ENCODE peak calls at places on chromosomes 6 and 20, in nine cellular contexts. O is fibroblast of mammary gland; L is H7; G is spleen; H is CD4-positive, CD25-positive, alpha-beta regulatory T cell; V is activated CD4-positive, alpha-beta T cell treated with anti-CD3 and anti-CD28 coated beads for 1 hour; P is heart left ventricle; S is left kidney; C is NCI-H2081. D is an unnamed sample.

GRCh38 chr6:111614833-111615582 is 9.3 kb upstream of the TRAF3IP2 start:
- DNase-seq in O (no peak), P (no peak), V (no peak), C (no peak), L (peak), H (no peak), S (peak), G (no peak), D (no peak)

GRCh38 chr6:18148304-18149025 is 6.4 kb downstream of the TPMT start:
- DNase-seq in P (no peak), L (no peak), V (no peak), G (no peak), O (peak), C (no peak), S (no peak), H (no peak), D (no peak)

GRCh38 chr6:36807143-36807542 is 32.1 kb downstream of the CPNE5 start:
- DNase-seq in S (no peak), C (no peak), G (no peak), P (no peak), H (no peak), O (no peak), L (no peak), V (no peak), D (no peak)

GRCh38 chr6:122620902-122621301 is 10.7 kb downstream of the PKIB start:
- DNase-seq in O (peak), H (no peak), V (no peak), G (no peak), S (no peak), L (no peak), C (peak), P (no peak), D (no peak)

GRCh38 chr6:164243012-164243610 is 828.6 kb downstream of the QKI start:
- DNase-seq in G (no peak), O (no peak), L (no peak), C (no peak), P (no peak), V (no peak), H (no peak), S (peak), D (no peak)

GRCh38 chr6:36642913-36643817 is 35.3 kb upstream of the CDKN1A start:
- DNase-seq in C (no peak), L (no peak), H (no peak), P (peak), V (no peak), G (no peak), S (no peak), O (peak), D (no peak)

GRCh38 chr6:73290435-73290834 is 27.4 kb upstream of the KHDC1 start:
- DNase-seq in H (no peak), G (no peak), L (no peak), S (no peak), C (no peak), O (peak), V (no peak), P (no peak), D (no peak)

GRCh38 chr20:44678990-44679611 is 27.6 kb upstream of the ADA start:
- DNase-seq in O (no peak), S (no peak), P (no peak), V (no peak), L (no peak), G (no peak), H (no peak), C (no peak), D (no peak)

GRCh38 chr6:170156448-170157375 is 134.2 kb downstream of the DLL1 start:
- DNase-seq in O (no peak), L (no peak), V (no peak), G (peak), P (no peak), C (no peak), H (no peak), S (no peak), D (no peak)

GRCh38 chr20:53823121-53823764 is 229.6 kb upstream of the ZNF217 start:
- DNase-seq in H (no peak), V (no peak), G (no peak), C (no peak), O (no peak), L (no peak), S (no peak), P (no peak), D (no peak)

GRCh38 chr20:40294175-40294574 is 394.9 kb downstream of the MAFB start:
- DNase-seq in O (no peak), H (no peak), P (no peak), S (no peak), G (no peak), C (no peak), V (no peak), L (no peak), D (no peak)

GRCh38 chr6:170130771-170131241 is 160.1 kb downstream of the DLL1 start:
- DNase-seq in P (no peak), C (no peak), S (no peak), H (no peak), L (no peak), O (no peak), V (no peak), G (peak), D (no peak)

GRCh38 chr20:1844723-1845523 is 50.3 kb upstream of the SIRPA start:
- DNase-seq in O (peak), G (peak), P (peak), H (no peak), L (no peak), V (no peak), S (no peak), C (no peak), D (no peak)

GRCh38 chr6:148965287-148965686 is 218.5 kb downstream of the UST start:
- DNase-seq in S (no peak), P (no peak), C (no peak), L (no peak), O (no peak), H (no peak), V (no peak), G (no peak), D (no peak)

GRCh38 chr6:11987390-11987789 is 24.7 kb upstream of the HIVEP1 start:
- DNase-seq in V (no peak), G (no peak), C (no peak), H (no peak), O (no peak), L (no peak), P (no peak), S (no peak), D (no peak)

GRCh38 chr6:52495859-52496396 is 75.8 kb downstream of the EFHC1 start:
- DNase-seq in H (no peak), O (no peak), S (no peak), G (no peak), C (peak), V (no peak), P (no peak), L (no peak), D (no peak)

GRCh38 chr20:20837574-20838021 is 125.2 kb upstream of the RALGAPA2 start:
- DNase-seq in C (peak), V (no peak), G (no peak), H (peak), L (peak), O (peak), P (peak), S (peak), D (peak)

GRCh38 chr20:51811040-51811351 is 8.7 kb upstream of the SALL4 start:
- DNase-seq in C (no peak), O (peak), L (no peak), H (no peak), V (no peak), S (no peak), P (no peak), G (no peak), D (no peak)

GRCh38 chr20:19249515-19249914 is 37.1 kb downstream of the SLC24A3 start:
- DNase-seq in P (no peak), V (no peak), C (no peak), L (no peak), S (peak), O (peak), G (no peak), H (no peak), D (no peak)

D was measured in NCI-H1694 treated with DMSO at 0.1 percent for 48 hours.